ENCODE peak calls at places on chromosomes 11 and 22, in six cellular contexts. One of them, this sample, is unnamed. For H3K4me1 and H3K36me3, the result is how much of the 10 kb centered on the place peaks cover.

GRCh38 chr11:124762624-124763155 is 600 bp upstream of the ESAM start:
- DNase-seq in ovary: no peak
- DNase-seq in sigmoid colon: no peak
- DNase-seq in tibial artery: peak
- DNase-seq in PC-3: peak
- DNase-seq in gastrocnemius medialis: no peak
- DNase-seq in this sample: no peak

GRCh38 chr22:45866398-45867117 is 110.4 kb downstream of the WNT7B start:
- DNase-seq in sigmoid colon: no peak
- DNase-seq in PC-3: no peak
- DNase-seq in gastrocnemius medialis: no peak
- DNase-seq in tibial artery: no peak
- DNase-seq in ovary: no peak
- DNase-seq in this sample: no peak

GRCh38 chr22:20434264-20434751 is 3.3 kb downstream of the SCARF2 start:
- DNase-seq in ovary: peak
- DNase-seq in gastrocnemius medialis: no peak
- DNase-seq in PC-3: no peak
- DNase-seq in tibial artery: peak
- DNase-seq in sigmoid colon: peak
- DNase-seq in this sample: no peak

GRCh38 chr22:39135092-39135896 is 17.2 kb downstream of the CBX7 start:
- DNase-seq in gastrocnemius medialis: no peak
- DNase-seq in sigmoid colon: peak
- DNase-seq in PC-3: peak
- DNase-seq in tibial artery: peak
- DNase-seq in ovary: no peak
- DNase-seq in this sample: peak

GRCh38 chr11:67055812-67056211 is 835 bp upstream of the RHOD start:
- DNase-seq in PC-3: peak
- DNase-seq in tibial artery: no peak
- DNase-seq in ovary: no peak
- DNase-seq in sigmoid colon: no peak
- DNase-seq in gastrocnemius medialis: no peak
- DNase-seq in this sample: no peak

GRCh38 chr22:21448627-21449416 is 18.4 kb upstream of the TMEM191C start:
- DNase-seq in ovary: no peak
- DNase-seq in PC-3: no peak
- DNase-seq in tibial artery: peak
- DNase-seq in sigmoid colon: peak
- DNase-seq in gastrocnemius medialis: no peak
- DNase-seq in this sample: no peak

GRCh38 chr11:130772266-130773227 is 143.7 kb downstream of the SNX19 start:
- DNase-seq in ovary: no peak
- DNase-seq in gastrocnemius medialis: peak
- DNase-seq in tibial artery: no peak
- DNase-seq in PC-3: peak
- DNase-seq in sigmoid colon: no peak
- DNase-seq in this sample: no peak

GRCh38 chr22:40855960-40856512 is 403 bp downstream of the ST13 start:
- DNase-seq in tibial artery: no peak
- DNase-seq in PC-3: no peak
- DNase-seq in ovary: no peak
- DNase-seq in gastrocnemius medialis: peak
- DNase-seq in sigmoid colon: peak
- DNase-seq in this sample: peak

GRCh38 chr11:75536786-75537629 is 11.3 kb upstream of the GDPD5 start:
- DNase-seq in tibial artery: no peak
- DNase-seq in PC-3: peak
- DNase-seq in gastrocnemius medialis: no peak
- DNase-seq in sigmoid colon: no peak
- DNase-seq in ovary: no peak
- DNase-seq in this sample: no peak

GRCh38 chr22:27709919-27710452 is 91.6 kb downstream of the MN1 start:
- DNase-seq in PC-3: no peak
- DNase-seq in gastrocnemius medialis: no peak
- DNase-seq in tibial artery: no peak
- DNase-seq in sigmoid colon: no peak
- DNase-seq in ovary: no peak
- DNase-seq in this sample: no peak

GRCh38 chr11:114211444-114212122 is 84.6 kb upstream of the NNMT start:
- DNase-seq in tibial artery: no peak
- DNase-seq in sigmoid colon: no peak
- DNase-seq in ovary: no peak
- DNase-seq in PC-3: no peak
- DNase-seq in gastrocnemius medialis: no peak
- DNase-seq in this sample: no peak
- H3K27ac ChIP-seq in tibial artery: no peak
- H3K27ac ChIP-seq in sigmoid colon: no peak
- H3K27ac ChIP-seq in ovary: no peak
- H3K27ac ChIP-seq in PC-3: no peak
- H3K27ac ChIP-seq in gastrocnemius medialis: peak
- H3K27ac ChIP-seq in this sample: no peak

GRCh38 chr22:24067587-24068376 is 56.7 kb downstream of the CABIN1 start:
- DNase-seq in sigmoid colon: peak
- DNase-seq in tibial artery: no peak
- DNase-seq in PC-3: no peak
- DNase-seq in gastrocnemius medialis: no peak
- DNase-seq in ovary: no peak
- DNase-seq in this sample: no peak
- H3K4me1 ChIP-seq in sigmoid colon: under half
- H3K4me1 ChIP-seq in tibial artery: under half
- H3K4me1 ChIP-seq in PC-3: under half
- H3K4me1 ChIP-seq in gastrocnemius medialis: under half
- H3K4me1 ChIP-seq in ovary: under half
- H3K4me1 ChIP-seq in this sample: under half

GRCh38 chr11:47280860-47281259 is 10.9 kb downstream of the MADD start:
- DNase-seq in gastrocnemius medialis: no peak
- DNase-seq in tibial artery: peak
- DNase-seq in ovary: no peak
- DNase-seq in sigmoid colon: no peak
- DNase-seq in PC-3: no peak
- DNase-seq in this sample: no peak
- H3K36me3 ChIP-seq in gastrocnemius medialis: half or more
- H3K36me3 ChIP-seq in tibial artery: half or more
- H3K36me3 ChIP-seq in ovary: under half
- H3K36me3 ChIP-seq in sigmoid colon: half or more
- H3K36me3 ChIP-seq in PC-3: under half
- H3K36me3 ChIP-seq in this sample: half or more

DNA sequence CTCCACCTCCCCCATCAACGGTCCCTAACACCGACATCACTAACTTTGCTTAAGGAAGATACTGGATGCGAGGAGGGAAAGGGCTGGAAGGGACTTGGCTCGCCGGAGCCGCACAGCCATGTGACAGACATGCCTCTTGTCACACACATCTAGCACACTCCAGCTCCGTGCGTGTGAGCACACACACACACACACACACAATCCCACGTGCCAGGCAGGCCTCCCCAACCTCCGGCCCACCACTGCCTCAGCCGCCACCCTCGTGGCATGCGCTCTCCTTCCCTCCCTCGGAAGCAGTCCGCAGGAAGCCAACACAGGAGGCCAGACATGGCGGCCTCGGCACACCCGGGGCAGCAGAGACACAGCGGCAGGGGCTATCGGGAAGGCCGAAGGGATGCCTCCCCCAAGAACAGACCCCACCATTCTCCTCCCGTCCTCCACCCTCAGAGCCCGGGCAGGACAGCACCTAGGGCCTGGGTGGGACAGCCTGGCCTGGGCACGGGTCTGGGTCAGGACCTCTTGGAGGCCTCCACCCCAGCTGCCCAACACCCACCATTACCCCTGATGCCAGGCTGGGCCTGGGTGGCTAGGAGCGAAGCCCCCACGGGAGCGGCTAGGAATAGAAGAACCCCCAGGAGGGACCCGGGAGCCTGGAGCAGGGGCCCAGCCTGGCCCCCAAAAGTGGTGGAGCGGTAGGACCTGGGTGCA is 1.0 kb downstream of the MFNG start:
- DNase-seq in gastrocnemius medialis: no peak
- DNase-seq in ovary: no peak
- DNase-seq in PC-3: no peak
- DNase-seq in sigmoid colon: no peak
- DNase-seq in tibial artery: no peak
- DNase-seq in this sample: peak
- H3K27ac ChIP-seq in gastrocnemius medialis: peak
- H3K27ac ChIP-seq in ovary: no peak
- H3K27ac ChIP-seq in PC-3: no peak
- H3K27ac ChIP-seq in sigmoid colon: peak
- H3K27ac ChIP-seq in tibial artery: no peak
- H3K27ac ChIP-seq in this sample: peak

DNA sequence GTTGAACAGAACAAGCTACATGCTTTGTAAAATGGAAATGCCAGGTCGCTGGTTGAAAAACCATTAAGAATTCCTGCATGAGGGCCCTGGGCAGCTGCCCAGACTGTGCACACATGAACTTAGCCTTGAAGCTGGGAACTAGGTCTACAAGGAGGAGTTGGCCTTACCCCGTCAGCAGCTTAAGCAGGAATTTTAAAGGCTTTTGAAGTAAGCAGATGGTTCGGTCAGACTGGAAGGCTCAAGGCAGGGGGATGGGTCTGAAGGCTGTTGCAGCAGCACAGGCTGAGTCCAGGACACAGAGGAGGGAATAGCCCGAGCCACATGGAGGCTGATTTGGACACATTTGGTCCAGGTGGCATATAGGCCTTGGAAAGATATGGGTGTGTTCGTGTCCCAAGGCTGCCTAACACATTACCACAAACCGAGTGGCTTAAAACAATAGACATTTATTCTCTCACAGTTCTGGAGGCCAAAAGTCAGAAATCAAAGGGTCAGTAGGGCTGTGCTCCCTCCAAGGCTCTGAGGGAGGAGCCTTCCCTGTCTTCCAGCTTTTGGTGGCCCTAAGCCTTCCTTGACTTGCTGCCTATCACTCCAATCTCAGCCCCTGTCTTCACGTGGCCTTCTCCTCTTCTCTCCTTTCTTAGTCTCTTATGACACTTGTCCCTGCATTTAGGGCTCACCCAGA is 11.6 kb downstream of the LIF start:
- DNase-seq in PC-3: no peak
- DNase-seq in sigmoid colon: no peak
- DNase-seq in gastrocnemius medialis: no peak
- DNase-seq in ovary: no peak
- DNase-seq in tibial artery: no peak
- DNase-seq in this sample: no peak
- H3K4me1 ChIP-seq in PC-3: under half
- H3K4me1 ChIP-seq in sigmoid colon: under half
- H3K4me1 ChIP-seq in gastrocnemius medialis: under half
- H3K4me1 ChIP-seq in ovary: under half
- H3K4me1 ChIP-seq in tibial artery: under half
- H3K4me1 ChIP-seq in this sample: under half